ENCODE peak calls at places on chromosomes 1 and 21, in eight cellular contexts. G, J, C, T, D, R, O and L are unnamed samples. For H3K4me1, the result is how much of the 10 kb centered on the place peaks cover.

GRCh38 chr1:202282596-202283283 is 59.0 kb downstream of the UBE2T start:
- DNase-seq in G (no peak), J (no peak), C (no peak), T (no peak), D (no peak), R (no peak), O (no peak), L (no peak)

GRCh38 chr1:160351629-160352028 is 8.4 kb downstream of the NCSTN start:
- DNase-seq in G (peak), J (no peak), C (no peak), T (no peak), D (peak), R (no peak), O (no peak), L (no peak)

GRCh38 chr1:66380452-66381212 is 153.3 kb upstream of the SGIP1 start:
- DNase-seq in G (no peak), J (no peak), C (no peak), T (no peak), D (no peak), R (no peak), O (no peak), L (no peak)

GRCh38 chr1:33392639-33393038 is 38.3 kb downstream of the PHC2 start:
- DNase-seq in G (no peak), J (no peak), C (peak), T (no peak), D (no peak), R (no peak), O (no peak), L (no peak)

GRCh38 chr1:47262787-47263413 is 30.9 kb upstream of the TAL1 start:
- DNase-seq in G (no peak), J (peak), C (peak), T (peak), D (peak), R (no peak), O (peak), L (no peak)

GRCh38 chr1:226638608-226639007 is 90.0 kb downstream of the STUM start:
- DNase-seq in G (peak), J (peak), C (no peak), T (no peak), D (no peak), R (no peak), O (no peak), L (no peak)

GRCh38 chr1:33152685-33153432 is 29.0 kb downstream of the TRIM62 start:
- DNase-seq in G (peak), J (peak), C (no peak), T (no peak), D (peak), R (no peak), O (no peak), L (no peak)

GRCh38 chr1:113442130-113442529 is 51.8 kb downstream of the MAGI3 start:
- DNase-seq in G (no peak), J (no peak), C (no peak), T (no peak), D (no peak), R (no peak), O (no peak), L (no peak)

GRCh38 chr1:36539526-36539925 is 56.8 kb upstream of the CSF3R start:
- DNase-seq in G (no peak), J (no peak), C (no peak), T (no peak), D (no peak), R (no peak), O (no peak), L (no peak)

GRCh38 chr1:6157528-6158174 is 22.5 kb downstream of the CHD5 start:
- DNase-seq in G (no peak), J (peak), C (peak), T (peak), D (no peak), R (peak), O (no peak), L (no peak)

GRCh38 chr21:31530918-31531705 is 128.4 kb upstream of the SOD1 start:
- DNase-seq in G (no peak), J (peak), C (no peak), T (peak), D (no peak), R (no peak), O (no peak), L (no peak)

GRCh38 chr1:246724725-246725095 is 501 bp downstream of the SCCPDH start:
- DNase-seq in G (no peak), J (no peak), C (peak), T (peak), D (no peak), R (peak), O (peak), L (no peak)

GRCh38 chr21:26637346-26637745 is 64.3 kb upstream of the CYYR1 start:
- DNase-seq in G (no peak), J (no peak), C (no peak), T (no peak), D (no peak), R (no peak), O (no peak), L (no peak)

DNA sequence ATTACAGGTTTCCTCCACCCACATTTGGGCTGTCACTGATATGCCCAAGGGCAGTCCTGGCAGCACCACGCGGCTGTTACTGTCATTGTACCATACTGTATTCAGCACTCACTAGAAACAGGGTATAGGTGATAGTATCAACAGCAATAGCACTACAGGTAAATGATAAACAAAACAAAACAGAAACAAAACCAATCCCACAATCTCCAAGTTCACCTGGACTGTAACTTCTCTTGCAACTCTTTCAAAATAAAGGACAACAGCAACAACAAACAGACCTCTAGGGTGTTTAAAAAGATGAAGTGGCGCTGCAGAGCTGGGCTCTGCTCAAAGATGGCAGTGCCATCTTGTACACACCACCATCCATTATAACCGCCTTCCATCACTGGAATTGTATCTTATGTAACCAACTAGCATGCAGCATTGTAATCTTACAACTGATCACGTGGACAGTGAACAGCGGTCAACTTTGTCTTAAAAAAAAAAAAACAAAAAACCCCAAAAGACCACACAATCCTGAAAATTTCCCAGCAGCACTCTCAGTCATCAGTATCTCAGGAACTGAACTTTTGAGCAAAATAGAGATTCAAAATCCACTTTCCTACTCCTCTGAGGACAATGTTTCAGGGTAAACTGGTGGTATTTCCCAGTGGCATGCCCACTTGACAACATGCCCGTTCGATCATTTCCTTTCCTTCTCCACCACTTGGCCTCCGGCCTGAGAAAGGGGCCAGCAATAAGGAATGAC is 3.8 kb downstream of the IRF2BP2 start:
- DNase-seq in G (peak), J (no peak), C (peak), T (no peak), D (peak), R (no peak), O (peak), L (peak)
- H3K4me1 ChIP-seq in G (under half), J (under half), C (under half), T (under half), D (under half), R (under half), O (under half), L (half or more)

GRCh38 chr1:116668277-116668676 is 744 bp upstream of the IGSF3 start:
- DNase-seq in G (no peak), J (no peak), C (no peak), T (no peak), D (no peak), R (no peak), O (no peak), L (no peak)
- H3K27ac ChIP-seq in G (no peak), J (no peak), C (no peak), T (no peak), D (no peak), R (no peak), O (no peak), L (no peak)

DNA sequence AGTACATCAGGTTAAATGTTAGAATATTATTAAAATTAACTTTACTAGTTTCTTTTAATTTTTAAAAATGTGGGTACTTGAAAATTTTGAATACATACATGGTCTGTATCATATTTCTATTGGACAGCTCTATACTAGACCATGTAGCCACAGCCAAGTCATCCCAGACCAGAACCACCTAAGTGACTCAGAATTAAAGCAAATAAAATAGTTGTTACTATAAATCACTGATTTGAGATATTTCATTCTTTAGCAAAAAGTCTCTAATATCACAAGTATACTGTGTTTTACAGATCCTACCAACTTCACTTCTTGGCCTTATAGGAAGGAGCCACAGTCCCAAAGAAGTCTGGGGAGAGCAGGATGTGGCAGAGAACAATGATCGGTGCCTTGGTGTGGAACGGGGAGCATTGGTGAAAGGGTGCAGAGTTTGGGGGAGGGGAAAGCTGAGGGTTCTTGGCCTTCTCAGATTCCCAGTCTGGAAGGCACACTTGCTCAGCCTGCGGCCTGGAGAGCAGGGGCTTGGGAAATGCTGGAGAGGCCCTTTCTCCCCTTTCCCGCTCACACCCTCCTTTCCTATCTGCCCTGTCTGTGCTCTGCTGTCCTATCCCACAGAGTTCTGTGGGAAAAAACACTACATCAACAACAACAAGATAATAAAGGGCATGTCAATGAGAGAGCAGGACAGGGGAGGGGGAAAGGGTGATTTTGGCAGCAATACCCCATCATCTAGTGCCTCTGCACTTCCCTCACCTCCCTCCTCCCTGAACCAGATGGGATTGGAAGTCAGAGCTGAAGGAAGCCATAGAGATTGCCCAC is 122.1 kb downstream of the NGF start:
- DNase-seq in G (no peak), J (no peak), C (peak), T (no peak), D (no peak), R (no peak), O (no peak), L (no peak)
- H3K4me1 ChIP-seq in G (under half), J (under half), C (under half), T (under half), D (under half), R (under half), O (under half), L (under half)

GRCh38 chr1:182397653-182398388 is 2.6 kb downstream of the TEDDM1 start:
- DNase-seq in G (no peak), J (no peak), C (peak), T (no peak), D (no peak), R (peak), O (no peak), L (no peak)
- H3K27ac ChIP-seq in G (peak), J (no peak), C (no peak), T (no peak), D (no peak), R (no peak), O (no peak), L (no peak)

GRCh38 chr1:168637350-168637991 is 61.1 kb downstream of the XCL1 start:
- DNase-seq in G (no peak), J (no peak), C (peak), T (no peak), D (no peak), R (no peak), O (no peak), L (no peak)
- H3K4me1 ChIP-seq in G (under half), J (under half), C (under half), T (under half), D (under half), R (under half), O (under half), L (under half)